ENCODE peak calls at places on chromosomes 6 and 20, in seven cellular contexts. I is endothelial cell; U is progenitor cell of endocrine pancreas; V is H1; C is CD4-positive, alpha-beta T cell; N is HFFc6; Z is GM12865. F is an unnamed sample.

GRCh38 chr6:128335963-128336362 is 184.4 kb downstream of the PTPRK start:
- DNase-seq in N (no peak), V (no peak), U (no peak), I (no peak), Z (no peak), C (no peak), F (no peak)

GRCh38 chr6:109623288-109623687 is 67.7 kb downstream of the AK9 start:
- DNase-seq in I (no peak), C (no peak), V (no peak), Z (no peak), U (no peak), N (no peak), F (no peak)

GRCh38 chr6:109781001-109781400 is 89.9 kb downstream of the FIG4 start:
- DNase-seq in C (no peak), U (no peak), I (no peak), V (no peak), N (no peak), Z (no peak), F (no peak)

GRCh38 chr20:34472246-34472925 is 43.8 kb upstream of the DYNLRB1 start:
- DNase-seq in U (no peak), V (no peak), I (no peak), N (peak; percentile 39), C (no peak), Z (no peak), F (no peak)

GRCh38 chr6:16671302-16672289 is 89.7 kb downstream of the ATXN1 start:
- DNase-seq in N (no peak), V (no peak), I (no peak), Z (no peak), U (no peak), C (no peak), F (no peak)

GRCh38 chr6:139977887-139978332 is 603.5 kb upstream of the CITED2 start:
- DNase-seq in N (peak; percentile 86), C (no peak), V (no peak), I (no peak), U (no peak), Z (no peak), F (no peak)

GRCh38 chr20:20343886-20344381 is 24.0 kb upstream of the INSM1 start:
- DNase-seq in V (no peak), Z (no peak), N (no peak), I (no peak), U (no peak), C (no peak), F (no peak)

GRCh38 chr6:14713008-14713452 is 532.8 kb upstream of the JARID2 start:
- DNase-seq in C (no peak), U (no peak), N (peak; percentile 95), Z (no peak), V (no peak), I (no peak), F (no peak)

GRCh38 chr6:156741287-156742073 is 35.7 kb upstream of the ARID1B start:
- DNase-seq in U (no peak), Z (no peak), C (no peak), V (no peak), I (no peak), N (no peak), F (no peak)

GRCh38 chr6:20542927-20543602 is 8.8 kb downstream of the CDKAL1 start:
- DNase-seq in V (no peak), Z (peak; percentile 85), N (peak; percentile 53), C (no peak), I (no peak), U (no peak), F (peak; percentile 45)

GRCh38 chr6:21026576-21027273 is 492.5 kb downstream of the CDKAL1 start:
- DNase-seq in N (peak; percentile 62), Z (no peak), U (no peak), V (no peak), I (no peak), C (no peak), F (no peak)

GRCh38 chr20:60627751-60628565 is 624.1 kb upstream of the CDH4 start:
- DNase-seq in V (no peak), U (no peak), C (no peak), Z (no peak), I (peak; percentile 12), N (no peak), F (no peak)
- TF ChIP-seq CTCF in V (peak; percentile 33), U (peak; percentile 52), C (no peak), Z (no peak), I (peak; percentile 58), N (no peak), F (no peak)

GRCh38 chr6:43402819-43403218 is 24.5 kb upstream of the ABCC10 start:
- DNase-seq in N (peak; percentile 16), V (no peak), C (no peak), U (no peak), I (no peak), Z (no peak), F (no peak)
- TF ChIP-seq CTCF in N (peak; percentile 20), V (no peak), C (no peak), U (no peak), I (no peak), Z (no peak), F (no peak)

DNA sequence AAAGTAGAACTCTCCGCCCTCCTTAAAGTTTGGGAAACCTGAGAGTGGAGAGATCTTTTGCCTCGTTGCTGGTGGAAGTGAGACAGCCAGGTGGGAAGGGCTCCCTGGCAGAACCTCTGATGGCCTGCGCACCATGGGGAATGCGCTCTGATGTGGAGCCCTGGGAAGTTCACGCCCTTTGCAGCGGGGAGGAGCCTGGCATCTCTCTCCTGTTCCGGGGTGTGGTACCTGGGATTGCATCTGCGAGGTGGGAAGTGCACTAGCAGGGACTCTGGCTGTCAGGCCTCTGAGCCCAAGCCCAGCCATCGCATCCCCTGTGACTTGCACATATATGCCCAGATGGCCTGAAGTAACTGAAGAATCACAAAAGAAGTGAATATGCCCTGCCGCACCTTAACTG is 159.8 kb downstream of the AKAP7 start:
- DNase-seq in V (peak; percentile 91), C (no peak), Z (no peak), N (no peak), U (no peak), I (no peak), F (no peak)
- TF ChIP-seq CTCF in V (no peak), C (no peak), Z (no peak), N (no peak), U (no peak), I (no peak), F (no peak)

DNA sequence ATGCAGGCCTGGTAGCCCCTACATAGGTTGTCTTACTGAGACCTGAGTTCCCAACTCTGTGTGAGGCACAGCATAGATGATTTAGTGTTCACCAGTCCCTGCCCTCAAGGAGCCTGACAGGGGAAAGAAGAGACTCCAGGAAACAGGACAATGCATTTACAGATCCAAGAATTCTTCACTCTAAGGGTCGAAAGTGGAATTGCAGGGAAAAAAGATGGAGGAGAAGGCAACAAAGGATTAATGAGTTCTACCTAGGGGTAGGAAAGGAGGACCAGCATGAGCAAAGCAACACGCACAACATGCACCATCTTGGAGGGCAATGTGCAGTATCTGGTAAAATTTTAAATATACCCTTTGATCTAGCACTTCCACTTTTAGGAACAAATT is 5.9 kb downstream of the SPAG4 start:
- DNase-seq in V (no peak), N (no peak), U (no peak), C (no peak), Z (no peak), I (no peak), F (no peak)
- TF ChIP-seq CTCF in V (no peak), N (peak; percentile 44), U (no peak), C (no peak), Z (no peak), I (peak; percentile 36), F (no peak)

F was measured in GM20000.